ENCODE peak calls at places on chromosomes 12 and 14, in seven cellular contexts. One of them, this sample, is unnamed. For H3K36me3, the result is how much of the 10 kb centered on the place peaks cover.

GRCh38 chr12:113103756-113104450 is 31.7 kb downstream of the RASAL1 start:
- DNase-seq in IMR-90: no peak
- DNase-seq in fibroblast of lung: no peak
- DNase-seq in Karpas-422: peak
- DNase-seq in GM12878: no peak
- DNase-seq in HCT116: no peak
- DNase-seq in GM23248: no peak
- DNase-seq in this sample: peak

GRCh38 chr12:189622-189962 is 24.4 kb downstream of the SLC6A12 start:
- DNase-seq in IMR-90: no peak
- DNase-seq in fibroblast of lung: no peak
- DNase-seq in Karpas-422: no peak
- DNase-seq in GM12878: no peak
- DNase-seq in HCT116: no peak
- DNase-seq in GM23248: no peak
- DNase-seq in this sample: no peak

GRCh38 chr12:24679135-24679534 is 269.8 kb downstream of the BCAT1 start:
- DNase-seq in IMR-90: peak
- DNase-seq in fibroblast of lung: peak
- DNase-seq in Karpas-422: no peak
- DNase-seq in GM12878: no peak
- DNase-seq in HCT116: no peak
- DNase-seq in GM23248: peak
- DNase-seq in this sample: no peak

GRCh38 chr12:47274725-47275124 is 195.0 kb upstream of the AMIGO2 start:
- DNase-seq in IMR-90: peak
- DNase-seq in fibroblast of lung: no peak
- DNase-seq in Karpas-422: no peak
- DNase-seq in GM12878: no peak
- DNase-seq in HCT116: no peak
- DNase-seq in GM23248: no peak
- DNase-seq in this sample: no peak

GRCh38 chr12:80700327-80700726 is 7.1 kb upstream of the MYF6 start:
- DNase-seq in IMR-90: no peak
- DNase-seq in fibroblast of lung: no peak
- DNase-seq in Karpas-422: no peak
- DNase-seq in GM12878: no peak
- DNase-seq in HCT116: no peak
- DNase-seq in GM23248: no peak
- DNase-seq in this sample: no peak

GRCh38 chr12:13000935-13001724 is 1.1 kb upstream of the HEBP1 start:
- DNase-seq in IMR-90: peak
- DNase-seq in fibroblast of lung: peak
- DNase-seq in Karpas-422: peak
- DNase-seq in GM12878: no peak
- DNase-seq in HCT116: peak
- DNase-seq in GM23248: peak
- DNase-seq in this sample: peak

GRCh38 chr12:79659961-79660431 is 30.8 kb downstream of the PAWR start:
- DNase-seq in IMR-90: no peak
- DNase-seq in fibroblast of lung: no peak
- DNase-seq in Karpas-422: no peak
- DNase-seq in GM12878: no peak
- DNase-seq in HCT116: no peak
- DNase-seq in GM23248: peak
- DNase-seq in this sample: no peak

GRCh38 chr12:9669534-9669933 is at the start of gene CLEC2D:
- DNase-seq in IMR-90: no peak
- DNase-seq in fibroblast of lung: no peak
- DNase-seq in Karpas-422: no peak
- DNase-seq in GM12878: peak
- DNase-seq in HCT116: no peak
- DNase-seq in GM23248: no peak
- DNase-seq in this sample: no peak

GRCh38 chr14:101481557-101481956 is 79.7 kb upstream of the DIO3 start:
- DNase-seq in IMR-90: no peak
- DNase-seq in fibroblast of lung: no peak
- DNase-seq in Karpas-422: no peak
- DNase-seq in GM12878: no peak
- DNase-seq in HCT116: no peak
- DNase-seq in GM23248: no peak
- DNase-seq in this sample: no peak

GRCh38 chr12:24991209-24992049 is 42.5 kb upstream of the BCAT1 start:
- DNase-seq in IMR-90: peak
- DNase-seq in fibroblast of lung: peak
- DNase-seq in Karpas-422: peak
- DNase-seq in GM12878: peak
- DNase-seq in HCT116: peak
- DNase-seq in GM23248: peak
- DNase-seq in this sample: no peak

GRCh38 chr12:103745962-103746361 is 95.1 kb downstream of the NT5DC3 start:
- DNase-seq in IMR-90: no peak
- DNase-seq in fibroblast of lung: no peak
- DNase-seq in Karpas-422: no peak
- DNase-seq in GM12878: no peak
- DNase-seq in HCT116: peak
- DNase-seq in GM23248: no peak
- DNase-seq in this sample: no peak

GRCh38 chr14:20417250-20418186 is 4.2 kb upstream of the TEP1 start:
- DNase-seq in IMR-90: no peak
- DNase-seq in fibroblast of lung: no peak
- DNase-seq in Karpas-422: no peak
- DNase-seq in GM12878: no peak
- DNase-seq in HCT116: no peak
- DNase-seq in GM23248: no peak
- DNase-seq in this sample: no peak

GRCh38 chr14:87017335-87017734 is 975.6 kb downstream of the GALC start:
- DNase-seq in IMR-90: no peak
- DNase-seq in fibroblast of lung: no peak
- DNase-seq in Karpas-422: no peak
- DNase-seq in GM12878: no peak
- DNase-seq in HCT116: no peak
- DNase-seq in GM23248: no peak
- DNase-seq in this sample: no peak

GRCh38 chr14:95296595-95297365 is 22.9 kb downstream of the CLMN start:
- DNase-seq in IMR-90: no peak
- DNase-seq in fibroblast of lung: no peak
- DNase-seq in Karpas-422: peak
- DNase-seq in GM12878: no peak
- DNase-seq in HCT116: no peak
- DNase-seq in GM23248: no peak
- DNase-seq in this sample: no peak

GRCh38 chr12:93908846-93909592 is 231.8 kb downstream of the CRADD start:
- DNase-seq in IMR-90: no peak
- DNase-seq in fibroblast of lung: no peak
- DNase-seq in Karpas-422: no peak
- DNase-seq in GM12878: no peak
- DNase-seq in HCT116: no peak
- DNase-seq in GM23248: peak
- DNase-seq in this sample: peak

GRCh38 chr14:63893701-63894458 is 41.1 kb downstream of the SYNE2 start:
- DNase-seq in IMR-90: peak
- DNase-seq in fibroblast of lung: peak
- DNase-seq in Karpas-422: no peak
- DNase-seq in GM12878: no peak
- DNase-seq in HCT116: no peak
- DNase-seq in GM23248: peak
- DNase-seq in this sample: no peak

GRCh38 chr12:107487011-107487680 is 198.5 kb upstream of the PWP1 start:
- DNase-seq in IMR-90: no peak
- DNase-seq in fibroblast of lung: no peak
- DNase-seq in Karpas-422: no peak
- DNase-seq in GM12878: no peak
- DNase-seq in HCT116: no peak
- DNase-seq in GM23248: no peak
- DNase-seq in this sample: no peak

GRCh38 chr14:70020350-70021170 is 141.3 kb downstream of the SMOC1 start:
- DNase-seq in IMR-90: peak
- DNase-seq in fibroblast of lung: no peak
- DNase-seq in Karpas-422: no peak
- DNase-seq in GM12878: no peak
- DNase-seq in HCT116: no peak
- DNase-seq in GM23248: peak
- DNase-seq in this sample: no peak

GRCh38 chr14:61234215-61234916 is 46.8 kb downstream of the TMEM30B start:
- DNase-seq in IMR-90: no peak
- DNase-seq in fibroblast of lung: no peak
- DNase-seq in Karpas-422: peak
- DNase-seq in GM12878: no peak
- DNase-seq in HCT116: no peak
- DNase-seq in GM23248: no peak
- DNase-seq in this sample: no peak

GRCh38 chr14:78401866-78402265 is 231.7 kb downstream of the NRXN3 start:
- DNase-seq in IMR-90: no peak
- DNase-seq in fibroblast of lung: no peak
- DNase-seq in Karpas-422: no peak
- DNase-seq in GM12878: no peak
- DNase-seq in HCT116: no peak
- DNase-seq in GM23248: peak
- DNase-seq in this sample: no peak

GRCh38 chr14:27278341-27278740 is 680.5 kb upstream of the NOVA1 start:
- DNase-seq in IMR-90: no peak
- DNase-seq in fibroblast of lung: no peak
- DNase-seq in Karpas-422: no peak
- DNase-seq in GM12878: no peak
- DNase-seq in HCT116: no peak
- DNase-seq in GM23248: no peak
- DNase-seq in this sample: no peak

GRCh38 chr14:102565331-102565887 is 27.0 kb upstream of the RCOR1 start:
- DNase-seq in IMR-90: no peak
- DNase-seq in fibroblast of lung: no peak
- DNase-seq in Karpas-422: peak
- DNase-seq in GM12878: peak
- DNase-seq in HCT116: no peak
- DNase-seq in GM23248: no peak
- DNase-seq in this sample: no peak

GRCh38 chr12:47986832-47987231 is 17.4 kb downstream of the COL2A1 start:
- DNase-seq in IMR-90: no peak
- DNase-seq in fibroblast of lung: no peak
- DNase-seq in Karpas-422: no peak
- DNase-seq in GM12878: no peak
- DNase-seq in HCT116: no peak
- DNase-seq in GM23248: no peak
- DNase-seq in this sample: no peak

GRCh38 chr12:67237231-67237630 is 31.9 kb upstream of the CAND1 start:
- DNase-seq in IMR-90: no peak
- DNase-seq in fibroblast of lung: no peak
- DNase-seq in Karpas-422: no peak
- DNase-seq in GM12878: no peak
- DNase-seq in HCT116: no peak
- DNase-seq in GM23248: no peak
- DNase-seq in this sample: no peak

GRCh38 chr14:69090187-69090789 is 62.6 kb downstream of the DCAF5 start:
- DNase-seq in IMR-90: peak
- DNase-seq in fibroblast of lung: peak
- DNase-seq in Karpas-422: peak
- DNase-seq in GM12878: no peak
- DNase-seq in HCT116: peak
- DNase-seq in GM23248: peak
- DNase-seq in this sample: peak

GRCh38 chr12:31004666-31005065 is 69.0 kb upstream of the DDX11 start:
- DNase-seq in IMR-90: no peak
- DNase-seq in fibroblast of lung: no peak
- DNase-seq in Karpas-422: no peak
- DNase-seq in GM12878: no peak
- DNase-seq in HCT116: no peak
- DNase-seq in GM23248: no peak
- DNase-seq in this sample: no peak

GRCh38 chr12:112798019-112798760 is 6.6 kb downstream of the RPH3A start:
- DNase-seq in IMR-90: no peak
- DNase-seq in fibroblast of lung: no peak
- DNase-seq in Karpas-422: no peak
- DNase-seq in GM12878: no peak
- DNase-seq in HCT116: no peak
- DNase-seq in GM23248: no peak
- DNase-seq in this sample: no peak

GRCh38 chr12:113712481-113712880 is 240.8 kb upstream of the LHX5 start:
- DNase-seq in IMR-90: no peak
- DNase-seq in fibroblast of lung: no peak
- DNase-seq in Karpas-422: no peak
- DNase-seq in GM12878: no peak
- DNase-seq in HCT116: no peak
- DNase-seq in GM23248: no peak
- DNase-seq in this sample: no peak

GRCh38 chr12:7834701-7835100 is 38.0 kb downstream of the SLC2A14 start:
- DNase-seq in IMR-90: no peak
- DNase-seq in fibroblast of lung: no peak
- DNase-seq in Karpas-422: no peak
- DNase-seq in GM12878: no peak
- DNase-seq in HCT116: no peak
- DNase-seq in GM23248: no peak
- DNase-seq in this sample: no peak

GRCh38 chr14:80350707-80351106 is 139.4 kb upstream of the DIO2 start:
- DNase-seq in IMR-90: peak
- DNase-seq in fibroblast of lung: no peak
- DNase-seq in Karpas-422: no peak
- DNase-seq in GM12878: no peak
- DNase-seq in HCT116: no peak
- DNase-seq in GM23248: no peak
- DNase-seq in this sample: no peak

GRCh38 chr14:92978229-92979021 is 55.5 kb downstream of the CHGA start:
- DNase-seq in IMR-90: no peak
- DNase-seq in fibroblast of lung: no peak
- DNase-seq in Karpas-422: no peak
- DNase-seq in GM12878: no peak
- DNase-seq in HCT116: no peak
- DNase-seq in GM23248: no peak
- DNase-seq in this sample: no peak
- H3K36me3 ChIP-seq in IMR-90: under half
- H3K36me3 ChIP-seq in fibroblast of lung: under half
- H3K36me3 ChIP-seq in Karpas-422: under half
- H3K36me3 ChIP-seq in GM12878: under half
- H3K36me3 ChIP-seq in HCT116: under half
- H3K36me3 ChIP-seq in GM23248: under half
- H3K36me3 ChIP-seq in this sample: under half

GRCh38 chr12:40106202-40106533 is 287 bp upstream of the SLC2A13 start:
- DNase-seq in IMR-90: no peak
- DNase-seq in fibroblast of lung: no peak
- DNase-seq in Karpas-422: no peak
- DNase-seq in GM12878: no peak
- DNase-seq in HCT116: no peak
- DNase-seq in GM23248: no peak
- DNase-seq in this sample: no peak
- H3K9ac ChIP-seq in IMR-90: no peak
- H3K9ac ChIP-seq in fibroblast of lung: no peak
- H3K9ac ChIP-seq in Karpas-422: no peak
- H3K9ac ChIP-seq in GM12878: no peak
- H3K9ac ChIP-seq in HCT116: no peak
- H3K9ac ChIP-seq in GM23248: no peak
- H3K9ac ChIP-seq in this sample: no peak

GRCh38 chr12:52249041-52249461 is 16.0 kb downstream of the KRT7 start:
- DNase-seq in IMR-90: no peak
- DNase-seq in fibroblast of lung: no peak
- DNase-seq in Karpas-422: no peak
- DNase-seq in GM12878: no peak
- DNase-seq in HCT116: no peak
- DNase-seq in GM23248: peak
- DNase-seq in this sample: no peak
- H3K4me3 ChIP-seq in IMR-90: no peak
- H3K4me3 ChIP-seq in fibroblast of lung: no peak
- H3K4me3 ChIP-seq in Karpas-422: no peak
- H3K4me3 ChIP-seq in GM12878: no peak
- H3K4me3 ChIP-seq in HCT116: no peak
- H3K4me3 ChIP-seq in GM23248: no peak
- H3K4me3 ChIP-seq in this sample: no peak

GRCh38 chr14:23217621-23218020 is 20.1 kb upstream of the RNF212B start:
- DNase-seq in IMR-90: no peak
- DNase-seq in fibroblast of lung: no peak
- DNase-seq in Karpas-422: peak
- DNase-seq in GM12878: no peak
- DNase-seq in HCT116: no peak
- DNase-seq in GM23248: no peak
- DNase-seq in this sample: no peak
- H3K36me3 ChIP-seq in IMR-90: under half
- H3K36me3 ChIP-seq in fibroblast of lung: under half
- H3K36me3 ChIP-seq in Karpas-422: under half
- H3K36me3 ChIP-seq in GM12878: under half
- H3K36me3 ChIP-seq in HCT116: under half
- H3K36me3 ChIP-seq in GM23248: under half
- H3K36me3 ChIP-seq in this sample: under half